ENCODE peak calls at places on chromosomes 1 and 21, in six cellular contexts. One of them, this sample, is unnamed.

GRCh38 chr1:21050031-21050430 is 126.7 kb downstream of the EIF4G3 start:
- DNase-seq in OCI-LY7: no peak
- DNase-seq in AG09309: no peak
- DNase-seq in spleen: no peak
- DNase-seq in CD8-positive, alpha-beta T cell: no peak
- DNase-seq in neural crest cell: no peak
- DNase-seq in this sample: no peak

GRCh38 chr1:2231667-2232254 is 3.6 kb downstream of the SKI start:
- DNase-seq in OCI-LY7: no peak
- DNase-seq in AG09309: peak
- DNase-seq in spleen: peak
- DNase-seq in CD8-positive, alpha-beta T cell: peak
- DNase-seq in neural crest cell: peak
- DNase-seq in this sample: no peak

GRCh38 chr1:219415433-219415832 is 197.5 kb downstream of the ZC3H11B start:
- DNase-seq in OCI-LY7: no peak
- DNase-seq in AG09309: no peak
- DNase-seq in spleen: no peak
- DNase-seq in CD8-positive, alpha-beta T cell: no peak
- DNase-seq in neural crest cell: no peak
- DNase-seq in this sample: no peak

GRCh38 chr1:15355968-15356621 is 53.6 kb upstream of the EFHD2 start:
- DNase-seq in OCI-LY7: no peak
- DNase-seq in AG09309: no peak
- DNase-seq in spleen: no peak
- DNase-seq in CD8-positive, alpha-beta T cell: no peak
- DNase-seq in neural crest cell: no peak
- DNase-seq in this sample: no peak

GRCh38 chr1:32716312-32717126 is 13.9 kb upstream of the SYNC start:
- DNase-seq in OCI-LY7: peak
- DNase-seq in AG09309: no peak
- DNase-seq in spleen: peak
- DNase-seq in CD8-positive, alpha-beta T cell: no peak
- DNase-seq in neural crest cell: peak
- DNase-seq in this sample: peak

GRCh38 chr1:7199077-7199779 is 414.0 kb downstream of the CAMTA1 start:
- DNase-seq in OCI-LY7: no peak
- DNase-seq in AG09309: no peak
- DNase-seq in spleen: no peak
- DNase-seq in CD8-positive, alpha-beta T cell: no peak
- DNase-seq in neural crest cell: no peak
- DNase-seq in this sample: no peak

GRCh38 chr1:172144445-172145060 is 275.9 kb upstream of the C1orf105 start:
- DNase-seq in OCI-LY7: no peak
- DNase-seq in AG09309: peak
- DNase-seq in spleen: peak
- DNase-seq in CD8-positive, alpha-beta T cell: no peak
- DNase-seq in neural crest cell: no peak
- DNase-seq in this sample: no peak

GRCh38 chr1:1779691-1780597 is 1.7 kb upstream of the NADK start:
- DNase-seq in OCI-LY7: peak
- DNase-seq in AG09309: peak
- DNase-seq in spleen: peak
- DNase-seq in CD8-positive, alpha-beta T cell: peak
- DNase-seq in neural crest cell: no peak
- DNase-seq in this sample: peak

GRCh38 chr1:58884706-58885661 is 101.1 kb upstream of the JUN start:
- DNase-seq in OCI-LY7: no peak
- DNase-seq in AG09309: no peak
- DNase-seq in spleen: no peak
- DNase-seq in CD8-positive, alpha-beta T cell: no peak
- DNase-seq in neural crest cell: no peak
- DNase-seq in this sample: no peak

GRCh38 chr1:202812176-202813026 is 1.6 kb downstream of the PCAT6 start:
- DNase-seq in OCI-LY7: no peak
- DNase-seq in AG09309: no peak
- DNase-seq in spleen: no peak
- DNase-seq in CD8-positive, alpha-beta T cell: no peak
- DNase-seq in neural crest cell: no peak
- DNase-seq in this sample: no peak

DNA sequence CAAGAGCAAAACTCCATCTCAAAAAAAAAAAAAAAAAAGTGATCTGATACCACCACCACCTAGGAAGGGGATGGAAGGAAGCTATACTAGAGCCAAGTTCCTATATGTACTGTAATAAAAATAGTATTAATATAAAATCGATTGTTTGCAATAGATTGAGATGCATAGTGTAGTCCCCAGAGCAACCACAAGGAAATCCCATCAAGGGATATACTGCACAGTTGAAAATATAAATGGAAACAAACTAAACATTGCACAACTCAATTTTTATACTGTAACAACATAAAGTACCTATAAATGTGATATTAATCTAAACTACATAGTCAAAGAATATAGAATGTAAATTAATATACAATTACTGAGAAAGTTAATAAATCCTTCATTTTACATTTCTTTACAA is 20.9 kb upstream of the PSMG1 start:
- DNase-seq in OCI-LY7: no peak
- DNase-seq in AG09309: no peak
- DNase-seq in spleen: no peak
- DNase-seq in CD8-positive, alpha-beta T cell: no peak
- DNase-seq in neural crest cell: no peak
- DNase-seq in this sample: no peak
- TF ChIP-seq CTCF in OCI-LY7: no peak
- TF ChIP-seq CTCF in AG09309: peak
- TF ChIP-seq CTCF in spleen: no peak
- TF ChIP-seq CTCF in CD8-positive, alpha-beta T cell: peak
- TF ChIP-seq CTCF in neural crest cell: peak
- TF ChIP-seq CTCF in this sample: no peak

DNA sequence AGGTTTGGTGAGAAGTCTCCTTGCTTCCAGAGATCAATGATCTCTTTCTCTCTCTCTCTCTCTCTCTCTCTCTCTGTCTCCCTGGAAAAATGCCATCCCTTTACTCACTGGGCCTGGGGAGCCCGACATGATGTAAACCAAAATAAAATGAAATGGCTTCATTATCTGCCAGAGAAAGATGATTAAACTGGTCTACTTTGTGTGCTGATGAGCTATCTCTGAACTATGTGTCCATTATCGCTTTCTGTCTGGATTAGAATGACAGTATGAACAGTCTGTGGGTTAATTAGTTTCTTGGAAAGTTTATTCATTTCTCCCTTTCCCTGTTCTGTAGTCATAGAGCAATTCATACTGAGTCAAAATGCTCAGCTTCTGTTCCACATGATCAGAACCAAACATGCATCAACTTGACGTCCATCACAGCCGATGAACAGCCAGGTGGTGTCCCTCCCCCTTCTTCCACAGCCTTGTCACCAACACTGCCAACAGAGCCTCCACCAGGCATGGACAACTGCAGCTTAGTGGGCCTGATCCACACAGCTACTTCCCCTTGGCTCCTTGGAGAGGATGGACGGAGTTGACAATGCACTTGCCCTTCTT is 72.5 kb upstream of the KCND3 start:
- DNase-seq in OCI-LY7: no peak
- DNase-seq in AG09309: no peak
- DNase-seq in spleen: no peak
- DNase-seq in CD8-positive, alpha-beta T cell: no peak
- DNase-seq in neural crest cell: no peak
- DNase-seq in this sample: no peak
- TF ChIP-seq CTCF in OCI-LY7: no peak
- TF ChIP-seq CTCF in AG09309: no peak
- TF ChIP-seq CTCF in spleen: no peak
- TF ChIP-seq CTCF in CD8-positive, alpha-beta T cell: no peak
- TF ChIP-seq CTCF in neural crest cell: no peak
- TF ChIP-seq CTCF in this sample: no peak

DNA sequence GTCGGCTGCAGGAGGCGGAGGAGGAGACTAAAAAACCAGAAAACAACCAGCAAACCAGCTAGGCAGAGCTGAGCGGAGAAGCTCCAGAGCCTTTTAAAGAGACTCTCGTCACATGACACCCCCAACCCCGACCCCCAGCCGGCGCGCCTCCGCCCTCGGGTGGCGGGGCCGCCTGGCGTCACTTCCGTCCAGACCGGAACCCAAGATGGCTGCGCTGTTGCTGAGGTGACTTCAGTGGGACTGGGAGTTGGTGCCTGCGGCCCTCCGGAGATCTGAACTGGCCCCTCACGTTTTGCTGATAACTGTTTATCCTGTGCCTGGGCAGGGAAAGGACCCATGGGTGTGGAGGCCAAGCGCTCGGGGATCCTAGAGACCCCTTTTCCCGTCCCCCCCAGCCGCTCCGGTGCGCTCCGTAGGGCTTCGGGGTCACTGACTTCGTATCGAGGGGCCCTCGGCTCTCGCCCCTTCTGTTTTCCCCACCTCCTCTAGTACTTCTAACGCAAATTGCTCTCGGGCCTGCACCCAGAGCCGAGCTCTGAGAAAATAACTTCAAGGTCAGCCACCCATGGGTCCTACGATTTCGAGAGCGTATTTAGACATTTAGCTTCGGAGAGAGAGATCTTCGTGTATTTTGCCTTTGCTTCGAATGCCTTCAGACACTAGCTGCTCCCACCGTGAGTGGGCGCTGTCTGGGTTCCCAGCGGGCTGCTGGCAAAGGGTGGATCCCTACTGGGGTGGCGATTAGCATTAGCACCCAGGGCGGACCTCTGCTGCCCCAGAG is at the start of gene SDHC:
- DNase-seq in OCI-LY7: peak
- DNase-seq in AG09309: peak
- DNase-seq in spleen: peak
- DNase-seq in CD8-positive, alpha-beta T cell: peak
- DNase-seq in neural crest cell: peak
- DNase-seq in this sample: peak
- TF ChIP-seq CTCF in OCI-LY7: peak
- TF ChIP-seq CTCF in AG09309: peak
- TF ChIP-seq CTCF in spleen: no peak
- TF ChIP-seq CTCF in CD8-positive, alpha-beta T cell: peak
- TF ChIP-seq CTCF in neural crest cell: peak
- TF ChIP-seq CTCF in this sample: peak

DNA sequence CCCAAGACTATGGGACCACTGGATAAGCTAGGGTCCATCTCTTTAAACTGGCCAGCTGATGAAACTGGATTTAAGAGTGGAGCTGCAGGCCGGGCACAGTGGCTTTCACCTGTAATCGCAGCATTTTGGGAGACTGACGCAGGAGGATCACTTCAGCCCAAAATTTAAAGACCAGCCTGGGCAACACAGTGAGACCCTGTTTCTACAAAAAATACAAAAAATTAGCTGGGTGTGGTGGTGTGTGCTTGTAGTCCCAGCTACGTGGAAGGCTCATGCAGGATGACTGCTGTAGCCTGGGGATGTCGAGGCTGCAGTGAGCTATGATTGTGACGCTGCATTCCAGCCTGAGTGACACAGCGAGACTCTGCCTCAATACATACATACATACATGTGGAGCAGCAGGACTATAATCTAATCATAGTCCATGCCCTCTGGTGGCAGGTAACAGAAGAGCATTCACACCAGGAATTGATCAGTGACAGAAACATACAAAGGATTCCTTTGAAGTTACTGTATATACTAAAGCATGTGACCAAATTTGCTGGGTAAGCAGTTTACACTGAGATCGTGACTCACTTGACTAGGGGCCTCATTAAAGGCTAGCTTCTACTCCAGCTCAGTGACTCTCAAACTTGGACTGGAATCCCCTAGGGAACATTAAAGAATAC is 101.5 kb upstream of the SLFNL1 start:
- DNase-seq in OCI-LY7: peak
- DNase-seq in AG09309: peak
- DNase-seq in spleen: no peak
- DNase-seq in CD8-positive, alpha-beta T cell: no peak
- DNase-seq in neural crest cell: peak
- DNase-seq in this sample: no peak
- TF ChIP-seq CTCF in OCI-LY7: peak
- TF ChIP-seq CTCF in AG09309: peak
- TF ChIP-seq CTCF in spleen: peak
- TF ChIP-seq CTCF in CD8-positive, alpha-beta T cell: no peak
- TF ChIP-seq CTCF in neural crest cell: peak
- TF ChIP-seq CTCF in this sample: peak

GRCh38 chr1:235366286-235366685 is 941 bp upstream of the TBCE start:
- DNase-seq in OCI-LY7: no peak
- DNase-seq in AG09309: no peak
- DNase-seq in spleen: no peak
- DNase-seq in CD8-positive, alpha-beta T cell: no peak
- DNase-seq in neural crest cell: no peak
- DNase-seq in this sample: no peak

GRCh38 chr1:235369802-235370201 is 2.6 kb downstream of the TBCE start:
- DNase-seq in OCI-LY7: no peak
- DNase-seq in AG09309: no peak
- DNase-seq in spleen: no peak
- DNase-seq in CD8-positive, alpha-beta T cell: no peak
- DNase-seq in neural crest cell: no peak
- DNase-seq in this sample: no peak

GRCh38 chr1:235368428-235368827 is 1.2 kb downstream of the TBCE start:
- DNase-seq in OCI-LY7: no peak
- DNase-seq in AG09309: no peak
- DNase-seq in spleen: no peak
- DNase-seq in CD8-positive, alpha-beta T cell: no peak
- DNase-seq in neural crest cell: no peak
- DNase-seq in this sample: no peak

DNA sequence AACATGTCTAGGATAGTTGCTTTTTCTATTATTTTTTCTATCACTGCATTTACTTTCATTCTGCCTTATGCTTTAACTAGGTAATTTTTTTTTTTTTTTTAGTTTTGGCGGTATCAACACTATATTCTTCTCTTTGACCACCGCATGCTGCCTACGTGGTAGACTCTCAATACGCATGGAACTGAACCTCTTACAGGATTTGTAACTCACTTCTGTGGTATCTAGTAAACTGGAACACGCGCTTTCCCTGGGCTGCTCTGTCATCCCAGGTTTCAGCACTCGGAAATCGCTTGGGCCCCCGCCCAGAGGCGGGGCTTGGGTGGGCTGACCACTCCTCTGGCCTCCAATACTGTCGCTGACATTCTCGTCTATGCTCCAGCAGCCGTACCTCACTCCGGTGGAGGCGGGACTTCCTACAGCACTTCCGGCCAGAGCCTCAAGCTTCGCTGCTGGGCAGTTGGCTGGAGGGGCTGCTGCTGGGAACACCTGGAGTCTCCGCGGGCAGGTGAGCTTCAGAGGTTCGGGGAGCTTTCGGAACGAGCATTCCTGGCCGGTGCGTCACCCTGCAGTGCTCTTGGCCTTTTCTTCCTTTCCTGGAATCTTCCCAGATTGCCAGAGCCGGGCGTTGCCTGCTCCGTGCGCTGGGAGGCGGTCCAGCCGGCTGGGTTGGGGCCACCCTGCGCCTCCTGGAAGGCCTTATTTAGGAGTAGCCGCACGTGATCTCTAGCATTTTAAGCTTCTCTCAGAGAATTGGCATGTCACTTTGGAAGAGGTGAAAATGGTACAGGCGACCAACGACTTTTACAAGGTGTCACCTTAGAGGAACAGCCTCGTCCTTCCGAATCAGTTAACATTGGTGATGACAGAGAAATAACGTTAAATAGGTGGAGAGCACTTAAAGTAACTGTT is at the start of gene TBCE:
- DNase-seq in OCI-LY7: peak
- DNase-seq in AG09309: peak
- DNase-seq in spleen: peak
- DNase-seq in CD8-positive, alpha-beta T cell: peak
- DNase-seq in neural crest cell: peak
- DNase-seq in this sample: peak
- TF ChIP-seq CTCF in OCI-LY7: no peak
- TF ChIP-seq CTCF in AG09309: peak
- TF ChIP-seq CTCF in spleen: no peak
- TF ChIP-seq CTCF in CD8-positive, alpha-beta T cell: no peak
- TF ChIP-seq CTCF in neural crest cell: peak
- TF ChIP-seq CTCF in this sample: no peak